ENCODE peak calls at places on chromosomes 16 and 17, in eight cellular contexts. One of them, this sample, is unnamed.

GRCh38 chr16:61654962-61655361 is 381.3 kb downstream of the CDH8 start:
- DNase-seq in HuH-7: no peak
- DNase-seq in A172: no peak
- DNase-seq in GM23338: peak; percentile 14
- DNase-seq in activated T-cell treated with anti-CD3 and anti-CD28 coated beads, Interleukin-2, amount 50 U/mL, for 72 hours: no peak
- DNase-seq in small intestine: no peak
- DNase-seq in GM23248: no peak
- DNase-seq in ascending aorta: no peak
- DNase-seq in this sample: no peak

GRCh38 chr17:41750866-41751265 is 16.4 kb upstream of the HAP1 start:
- DNase-seq in A172: no peak
- DNase-seq in ascending aorta: no peak
- DNase-seq in GM23338: no peak
- DNase-seq in activated T-cell treated with anti-CD3 and anti-CD28 coated beads, Interleukin-2, amount 50 U/mL, for 72 hours: no peak
- DNase-seq in GM23248: no peak
- DNase-seq in small intestine: no peak
- DNase-seq in HuH-7: no peak
- DNase-seq in this sample: no peak

GRCh38 chr17:28118362-28118761 is 75.9 kb downstream of the NLK start:
- DNase-seq in small intestine: no peak
- DNase-seq in GM23338: no peak
- DNase-seq in activated T-cell treated with anti-CD3 and anti-CD28 coated beads, Interleukin-2, amount 50 U/mL, for 72 hours: no peak
- DNase-seq in GM23248: no peak
- DNase-seq in HuH-7: no peak
- DNase-seq in ascending aorta: no peak
- DNase-seq in A172: no peak
- DNase-seq in this sample: no peak

GRCh38 chr16:66382171-66382965 is 15.9 kb downstream of the CDH5 start:
- DNase-seq in ascending aorta: no peak
- DNase-seq in GM23248: peak; percentile 40
- DNase-seq in A172: peak; percentile 96
- DNase-seq in activated T-cell treated with anti-CD3 and anti-CD28 coated beads, Interleukin-2, amount 50 U/mL, for 72 hours: no peak
- DNase-seq in HuH-7: no peak
- DNase-seq in small intestine: no peak
- DNase-seq in GM23338: no peak
- DNase-seq in this sample: no peak

GRCh38 chr17:20944014-20944905 is 98.6 kb downstream of the USP22 start:
- DNase-seq in small intestine: peak; percentile 78
- DNase-seq in GM23248: no peak
- DNase-seq in A172: peak; percentile 51
- DNase-seq in ascending aorta: no peak
- DNase-seq in activated T-cell treated with anti-CD3 and anti-CD28 coated beads, Interleukin-2, amount 50 U/mL, for 72 hours: peak; percentile 26
- DNase-seq in HuH-7: peak; percentile 17
- DNase-seq in GM23338: peak; percentile 87
- DNase-seq in this sample: no peak

GRCh38 chr17:40604327-40605080 is 39.2 kb upstream of the CCR7 start:
- DNase-seq in HuH-7: no peak
- DNase-seq in GM23248: no peak
- DNase-seq in GM23338: no peak
- DNase-seq in ascending aorta: no peak
- DNase-seq in activated T-cell treated with anti-CD3 and anti-CD28 coated beads, Interleukin-2, amount 50 U/mL, for 72 hours: no peak
- DNase-seq in small intestine: no peak
- DNase-seq in A172: no peak
- DNase-seq in this sample: no peak

GRCh38 chr17:29619251-29619650 is 3.5 kb downstream of the CORO6 start:
- DNase-seq in ascending aorta: no peak
- DNase-seq in GM23248: peak; percentile 52
- DNase-seq in activated T-cell treated with anti-CD3 and anti-CD28 coated beads, Interleukin-2, amount 50 U/mL, for 72 hours: no peak
- DNase-seq in A172: peak; percentile 63
- DNase-seq in small intestine: no peak
- DNase-seq in GM23338: peak; percentile 66
- DNase-seq in HuH-7: peak; percentile 51
- DNase-seq in this sample: no peak

GRCh38 chr16:11347831-11348230 is 2.6 kb downstream of the RMI2 start:
- DNase-seq in small intestine: no peak
- DNase-seq in ascending aorta: no peak
- DNase-seq in A172: no peak
- DNase-seq in GM23338: no peak
- DNase-seq in GM23248: no peak
- DNase-seq in HuH-7: no peak
- DNase-seq in activated T-cell treated with anti-CD3 and anti-CD28 coated beads, Interleukin-2, amount 50 U/mL, for 72 hours: no peak
- DNase-seq in this sample: no peak

GRCh38 chr16:27452569-27453475 is 50.8 kb downstream of the IL21R start:
- DNase-seq in GM23248: no peak
- DNase-seq in HuH-7: no peak
- DNase-seq in activated T-cell treated with anti-CD3 and anti-CD28 coated beads, Interleukin-2, amount 50 U/mL, for 72 hours: no peak
- DNase-seq in small intestine: no peak
- DNase-seq in ascending aorta: no peak
- DNase-seq in GM23338: no peak
- DNase-seq in A172: no peak
- DNase-seq in this sample: no peak

GRCh38 chr17:48004973-48005372 is 32.6 kb downstream of the COPZ2 start:
- DNase-seq in A172: no peak
- DNase-seq in GM23338: no peak
- DNase-seq in HuH-7: no peak
- DNase-seq in activated T-cell treated with anti-CD3 and anti-CD28 coated beads, Interleukin-2, amount 50 U/mL, for 72 hours: no peak
- DNase-seq in small intestine: no peak
- DNase-seq in GM23248: peak; percentile 22
- DNase-seq in ascending aorta: no peak
- DNase-seq in this sample: no peak

GRCh38 chr17:74157366-74157765 is 46.1 kb upstream of the RPL38 start:
- DNase-seq in GM23248: no peak
- DNase-seq in ascending aorta: peak; percentile 21
- DNase-seq in A172: no peak
- DNase-seq in HuH-7: no peak
- DNase-seq in GM23338: no peak
- DNase-seq in activated T-cell treated with anti-CD3 and anti-CD28 coated beads, Interleukin-2, amount 50 U/mL, for 72 hours: no peak
- DNase-seq in small intestine: no peak
- DNase-seq in this sample: no peak

GRCh38 chr17:37488009-37488604 is 1.6 kb upstream of the DUSP14 start:
- DNase-seq in HuH-7: peak; percentile 59
- DNase-seq in ascending aorta: no peak
- DNase-seq in A172: peak; percentile 94
- DNase-seq in GM23338: peak; percentile 72
- DNase-seq in small intestine: peak; percentile 26
- DNase-seq in GM23248: peak; percentile 96
- DNase-seq in activated T-cell treated with anti-CD3 and anti-CD28 coated beads, Interleukin-2, amount 50 U/mL, for 72 hours: peak; percentile 18
- DNase-seq in this sample: no peak

GRCh38 chr17:4090898-4091297 is 51.9 kb downstream of the ZZEF1 start:
- DNase-seq in ascending aorta: no peak
- DNase-seq in A172: no peak
- DNase-seq in GM23338: no peak
- DNase-seq in small intestine: no peak
- DNase-seq in activated T-cell treated with anti-CD3 and anti-CD28 coated beads, Interleukin-2, amount 50 U/mL, for 72 hours: no peak
- DNase-seq in HuH-7: no peak
- DNase-seq in GM23248: peak; percentile 56
- DNase-seq in this sample: no peak

GRCh38 chr16:9599415-9600110 is 508.1 kb downstream of the HAPSTR1 start:
- DNase-seq in small intestine: no peak
- DNase-seq in activated T-cell treated with anti-CD3 and anti-CD28 coated beads, Interleukin-2, amount 50 U/mL, for 72 hours: no peak
- DNase-seq in GM23248: no peak
- DNase-seq in HuH-7: no peak
- DNase-seq in A172: no peak
- DNase-seq in ascending aorta: no peak
- DNase-seq in GM23338: no peak
- DNase-seq in this sample: no peak

GRCh38 chr17:77942111-77942988 is 16.2 kb upstream of the TNRC6C start:
- DNase-seq in A172: no peak
- DNase-seq in HuH-7: peak; percentile 28
- DNase-seq in small intestine: no peak
- DNase-seq in GM23248: no peak
- DNase-seq in GM23338: no peak
- DNase-seq in activated T-cell treated with anti-CD3 and anti-CD28 coated beads, Interleukin-2, amount 50 U/mL, for 72 hours: no peak
- DNase-seq in ascending aorta: no peak
- DNase-seq in this sample: no peak

GRCh38 chr16:56793504-56793903 is 63.6 kb downstream of the NUP93 start:
- DNase-seq in ascending aorta: no peak
- DNase-seq in A172: peak; percentile 61
- DNase-seq in small intestine: no peak
- DNase-seq in activated T-cell treated with anti-CD3 and anti-CD28 coated beads, Interleukin-2, amount 50 U/mL, for 72 hours: no peak
- DNase-seq in GM23338: peak; percentile 55
- DNase-seq in GM23248: peak; percentile 52
- DNase-seq in HuH-7: no peak
- DNase-seq in this sample: no peak

GRCh38 chr17:21352981-21353265 is 23.2 kb upstream of the KCNJ12 start:
- DNase-seq in HuH-7: no peak
- DNase-seq in activated T-cell treated with anti-CD3 and anti-CD28 coated beads, Interleukin-2, amount 50 U/mL, for 72 hours: no peak
- DNase-seq in A172: no peak
- DNase-seq in GM23338: no peak
- DNase-seq in GM23248: no peak
- DNase-seq in ascending aorta: no peak
- DNase-seq in small intestine: no peak
- DNase-seq in this sample: no peak

GRCh38 chr17:76700627-76701470 is 9.9 kb downstream of the MXRA7 start:
- DNase-seq in GM23338: peak; percentile 66
- DNase-seq in HuH-7: no peak
- DNase-seq in ascending aorta: peak; percentile 90
- DNase-seq in small intestine: no peak
- DNase-seq in GM23248: peak; percentile 95
- DNase-seq in activated T-cell treated with anti-CD3 and anti-CD28 coated beads, Interleukin-2, amount 50 U/mL, for 72 hours: no peak
- DNase-seq in A172: no peak
- DNase-seq in this sample: no peak

GRCh38 chr16:46947900-46948547 is 25.4 kb downstream of the DNAJA2 start:
- DNase-seq in activated T-cell treated with anti-CD3 and anti-CD28 coated beads, Interleukin-2, amount 50 U/mL, for 72 hours: peak; percentile 44
- DNase-seq in GM23338: peak; percentile 72
- DNase-seq in HuH-7: peak; percentile 28
- DNase-seq in ascending aorta: no peak
- DNase-seq in A172: peak; percentile 46
- DNase-seq in small intestine: peak; percentile 25
- DNase-seq in GM23248: peak; percentile 69
- DNase-seq in this sample: peak; percentile 32

GRCh38 chr17:75704963-75705875 is 16.0 kb upstream of the ITGB4 start:
- DNase-seq in GM23338: no peak
- DNase-seq in ascending aorta: no peak
- DNase-seq in HuH-7: no peak
- DNase-seq in GM23248: no peak
- DNase-seq in small intestine: no peak
- DNase-seq in activated T-cell treated with anti-CD3 and anti-CD28 coated beads, Interleukin-2, amount 50 U/mL, for 72 hours: no peak
- DNase-seq in A172: no peak
- DNase-seq in this sample: no peak

GRCh38 chr17:4998666-4999428 is 1.1 kb downstream of the KIF1C start:
- DNase-seq in small intestine: peak; percentile 87
- DNase-seq in A172: no peak
- DNase-seq in ascending aorta: no peak
- DNase-seq in HuH-7: peak; percentile 75
- DNase-seq in activated T-cell treated with anti-CD3 and anti-CD28 coated beads, Interleukin-2, amount 50 U/mL, for 72 hours: no peak
- DNase-seq in GM23248: peak; percentile 38
- DNase-seq in GM23338: peak; percentile 51
- DNase-seq in this sample: peak; percentile 22

GRCh38 chr17:35912942-35913341 is 17.6 kb downstream of the RDM1 start:
- DNase-seq in A172: no peak
- DNase-seq in activated T-cell treated with anti-CD3 and anti-CD28 coated beads, Interleukin-2, amount 50 U/mL, for 72 hours: no peak
- DNase-seq in HuH-7: no peak
- DNase-seq in ascending aorta: no peak
- DNase-seq in small intestine: peak; percentile 68
- DNase-seq in GM23338: no peak
- DNase-seq in GM23248: no peak
- DNase-seq in this sample: no peak

GRCh38 chr16:10940501-10941079 is 1.7 kb downstream of the DEXI start:
- DNase-seq in ascending aorta: no peak
- DNase-seq in small intestine: peak; percentile 69
- DNase-seq in GM23248: peak; percentile 53
- DNase-seq in HuH-7: no peak
- DNase-seq in activated T-cell treated with anti-CD3 and anti-CD28 coated beads, Interleukin-2, amount 50 U/mL, for 72 hours: no peak
- DNase-seq in A172: no peak
- DNase-seq in GM23338: no peak
- DNase-seq in this sample: no peak

GRCh38 chr17:75406222-75406615 is 741 bp upstream of the GRB2 start:
- DNase-seq in A172: peak; percentile 22
- DNase-seq in HuH-7: no peak
- DNase-seq in small intestine: peak; percentile 25
- DNase-seq in ascending aorta: no peak
- DNase-seq in GM23248: peak; percentile 56
- DNase-seq in GM23338: no peak
- DNase-seq in activated T-cell treated with anti-CD3 and anti-CD28 coated beads, Interleukin-2, amount 50 U/mL, for 72 hours: no peak
- DNase-seq in this sample: no peak

GRCh38 chr17:9959377-9959981 is 54.4 kb upstream of the RCVRN start:
- DNase-seq in HuH-7: peak; percentile 34
- DNase-seq in GM23338: peak; percentile 87
- DNase-seq in GM23248: peak; percentile 46
- DNase-seq in ascending aorta: no peak
- DNase-seq in A172: peak; percentile 43
- DNase-seq in activated T-cell treated with anti-CD3 and anti-CD28 coated beads, Interleukin-2, amount 50 U/mL, for 72 hours: peak; percentile 33
- DNase-seq in small intestine: no peak
- DNase-seq in this sample: no peak

GRCh38 chr17:7716901-7717755 is at the start of gene DNAH2:
- DNase-seq in ascending aorta: peak; percentile 86
- DNase-seq in HuH-7: peak; percentile 86
- DNase-seq in A172: peak; percentile 89
- DNase-seq in GM23338: peak; percentile 99
- DNase-seq in activated T-cell treated with anti-CD3 and anti-CD28 coated beads, Interleukin-2, amount 50 U/mL, for 72 hours: peak; percentile 69
- DNase-seq in small intestine: peak; percentile 53
- DNase-seq in GM23248: peak; percentile 91
- DNase-seq in this sample: peak; percentile 93

GRCh38 chr17:49409066-49409465 is 5.6 kb downstream of the PHB1 start:
- DNase-seq in HuH-7: no peak
- DNase-seq in ascending aorta: no peak
- DNase-seq in small intestine: peak; percentile 71
- DNase-seq in GM23248: no peak
- DNase-seq in GM23338: no peak
- DNase-seq in activated T-cell treated with anti-CD3 and anti-CD28 coated beads, Interleukin-2, amount 50 U/mL, for 72 hours: no peak
- DNase-seq in A172: no peak
- DNase-seq in this sample: no peak

GRCh38 chr17:76659928-76660614 is 16.5 kb upstream of the ST6GALNAC1 start:
- DNase-seq in small intestine: peak; percentile 88
- DNase-seq in ascending aorta: no peak
- DNase-seq in HuH-7: no peak
- DNase-seq in A172: peak; percentile 54
- DNase-seq in activated T-cell treated with anti-CD3 and anti-CD28 coated beads, Interleukin-2, amount 50 U/mL, for 72 hours: no peak
- DNase-seq in GM23338: no peak
- DNase-seq in GM23248: peak; percentile 48
- DNase-seq in this sample: no peak

GRCh38 chr16:19213885-19214284 is 45.8 kb downstream of the SYT17 start:
- DNase-seq in ascending aorta: no peak
- DNase-seq in HuH-7: peak; percentile 18
- DNase-seq in A172: no peak
- DNase-seq in GM23248: no peak
- DNase-seq in small intestine: no peak
- DNase-seq in GM23338: no peak
- DNase-seq in activated T-cell treated with anti-CD3 and anti-CD28 coated beads, Interleukin-2, amount 50 U/mL, for 72 hours: no peak
- DNase-seq in this sample: no peak

GRCh38 chr17:75181608-75182318 is 996 bp downstream of the SUMO2 start:
- DNase-seq in GM23248: peak; percentile 68
- DNase-seq in activated T-cell treated with anti-CD3 and anti-CD28 coated beads, Interleukin-2, amount 50 U/mL, for 72 hours: peak; percentile 32
- DNase-seq in GM23338: peak; percentile 39
- DNase-seq in HuH-7: no peak
- DNase-seq in small intestine: peak; percentile 41
- DNase-seq in ascending aorta: peak; percentile 71
- DNase-seq in A172: no peak
- DNase-seq in this sample: peak; percentile 88

GRCh38 chr17:55414983-55415382 is 6.7 kb downstream of the MMD start:
- DNase-seq in GM23248: no peak
- DNase-seq in HuH-7: no peak
- DNase-seq in A172: no peak
- DNase-seq in activated T-cell treated with anti-CD3 and anti-CD28 coated beads, Interleukin-2, amount 50 U/mL, for 72 hours: no peak
- DNase-seq in GM23338: no peak
- DNase-seq in ascending aorta: no peak
- DNase-seq in small intestine: no peak
- DNase-seq in this sample: no peak

GRCh38 chr17:54694287-54694887 is 206.3 kb upstream of the TOM1L1 start:
- DNase-seq in activated T-cell treated with anti-CD3 and anti-CD28 coated beads, Interleukin-2, amount 50 U/mL, for 72 hours: no peak
- DNase-seq in A172: no peak
- DNase-seq in GM23338: peak; percentile 8
- DNase-seq in ascending aorta: no peak
- DNase-seq in small intestine: no peak
- DNase-seq in HuH-7: no peak
- DNase-seq in GM23248: no peak
- DNase-seq in this sample: no peak

GRCh38 chr16:73846292-73846849 is 450.2 kb upstream of the PSMD7 start:
- DNase-seq in small intestine: no peak
- DNase-seq in activated T-cell treated with anti-CD3 and anti-CD28 coated beads, Interleukin-2, amount 50 U/mL, for 72 hours: no peak
- DNase-seq in HuH-7: no peak
- DNase-seq in A172: no peak
- DNase-seq in ascending aorta: no peak
- DNase-seq in GM23248: peak; percentile 1
- DNase-seq in GM23338: peak; percentile 65
- DNase-seq in this sample: no peak

GRCh38 chr16:72064361-72064894 is 1.4 kb downstream of the HPR start:
- DNase-seq in GM23248: no peak
- DNase-seq in activated T-cell treated with anti-CD3 and anti-CD28 coated beads, Interleukin-2, amount 50 U/mL, for 72 hours: no peak
- DNase-seq in HuH-7: no peak
- DNase-seq in ascending aorta: no peak
- DNase-seq in A172: no peak
- DNase-seq in small intestine: no peak
- DNase-seq in GM23338: no peak
- DNase-seq in this sample: no peak